ENCODE peak calls at places on chromosomes 12 and 14, in ten cellular contexts. One of them, this sample, is unnamed.

GRCh38 chr12:55929306-55929791 is 1.6 kb upstream of the DGKA start:
- DNase-seq in HCT116: no peak
- DNase-seq in GM23338: no peak
- DNase-seq in keratinocyte: no peak
- DNase-seq in hepatocyte: no peak
- DNase-seq in endothelial cell of umbilical vein: no peak
- DNase-seq in GM12878: peak
- DNase-seq in PC-3: no peak
- DNase-seq in fibroblast of lung: no peak
- DNase-seq in MM.1S: peak
- DNase-seq in this sample: no peak

GRCh38 chr14:67630938-67631337 is 11.2 kb downstream of the ARG2 start:
- DNase-seq in HCT116: no peak
- DNase-seq in GM23338: no peak
- DNase-seq in keratinocyte: no peak
- DNase-seq in hepatocyte: no peak
- DNase-seq in endothelial cell of umbilical vein: no peak
- DNase-seq in GM12878: no peak
- DNase-seq in PC-3: no peak
- DNase-seq in fibroblast of lung: no peak
- DNase-seq in MM.1S: no peak
- DNase-seq in this sample: no peak

GRCh38 chr14:34270361-34270760 is 191.7 kb downstream of the SPTSSA start:
- DNase-seq in HCT116: no peak
- DNase-seq in GM23338: no peak
- DNase-seq in keratinocyte: no peak
- DNase-seq in hepatocyte: no peak
- DNase-seq in endothelial cell of umbilical vein: no peak
- DNase-seq in GM12878: no peak
- DNase-seq in PC-3: no peak
- DNase-seq in fibroblast of lung: no peak
- DNase-seq in MM.1S: no peak
- DNase-seq in this sample: no peak

GRCh38 chr14:106622200-106622745 is 1095.9 kb downstream of the TMEM121 start:
- DNase-seq in HCT116: no peak
- DNase-seq in GM23338: no peak
- DNase-seq in keratinocyte: no peak
- DNase-seq in hepatocyte: no peak
- DNase-seq in endothelial cell of umbilical vein: no peak
- DNase-seq in GM12878: no peak
- DNase-seq in PC-3: no peak
- DNase-seq in fibroblast of lung: no peak
- DNase-seq in MM.1S: no peak
- DNase-seq in this sample: no peak

GRCh38 chr12:12505544-12506501 is 56.8 kb downstream of the DUSP16 start:
- DNase-seq in HCT116: no peak
- DNase-seq in GM23338: no peak
- DNase-seq in keratinocyte: no peak
- DNase-seq in hepatocyte: peak
- DNase-seq in endothelial cell of umbilical vein: peak
- DNase-seq in GM12878: peak
- DNase-seq in PC-3: no peak
- DNase-seq in fibroblast of lung: peak
- DNase-seq in MM.1S: no peak
- DNase-seq in this sample: no peak

GRCh38 chr14:105918496-105919262 is 392.3 kb downstream of the TMEM121 start:
- DNase-seq in HCT116: no peak
- DNase-seq in GM23338: no peak
- DNase-seq in keratinocyte: no peak
- DNase-seq in hepatocyte: no peak
- DNase-seq in endothelial cell of umbilical vein: no peak
- DNase-seq in GM12878: no peak
- DNase-seq in PC-3: no peak
- DNase-seq in fibroblast of lung: no peak
- DNase-seq in MM.1S: no peak
- DNase-seq in this sample: no peak

GRCh38 chr12:12176402-12176801 is 90.4 kb downstream of the LRP6 start:
- DNase-seq in HCT116: no peak
- DNase-seq in GM23338: no peak
- DNase-seq in keratinocyte: no peak
- DNase-seq in hepatocyte: no peak
- DNase-seq in endothelial cell of umbilical vein: no peak
- DNase-seq in GM12878: peak
- DNase-seq in PC-3: no peak
- DNase-seq in fibroblast of lung: no peak
- DNase-seq in MM.1S: no peak
- DNase-seq in this sample: no peak

GRCh38 chr14:95034806-95035205 is 122.5 kb downstream of the DICER1 start:
- DNase-seq in HCT116: no peak
- DNase-seq in GM23338: no peak
- DNase-seq in keratinocyte: no peak
- DNase-seq in hepatocyte: no peak
- DNase-seq in endothelial cell of umbilical vein: no peak
- DNase-seq in GM12878: no peak
- DNase-seq in PC-3: no peak
- DNase-seq in fibroblast of lung: no peak
- DNase-seq in MM.1S: no peak
- DNase-seq in this sample: no peak

GRCh38 chr12:109277899-109278762 is 31.0 kb downstream of the FOXN4 start:
- DNase-seq in HCT116: no peak
- DNase-seq in GM23338: no peak
- DNase-seq in keratinocyte: no peak
- DNase-seq in hepatocyte: peak
- DNase-seq in endothelial cell of umbilical vein: no peak
- DNase-seq in GM12878: no peak
- DNase-seq in PC-3: no peak
- DNase-seq in fibroblast of lung: peak
- DNase-seq in MM.1S: no peak
- DNase-seq in this sample: no peak

GRCh38 chr12:13537623-13538022 is 341.1 kb downstream of the EMP1 start:
- DNase-seq in HCT116: no peak
- DNase-seq in GM23338: no peak
- DNase-seq in keratinocyte: no peak
- DNase-seq in hepatocyte: no peak
- DNase-seq in endothelial cell of umbilical vein: no peak
- DNase-seq in GM12878: peak
- DNase-seq in PC-3: no peak
- DNase-seq in fibroblast of lung: no peak
- DNase-seq in MM.1S: peak
- DNase-seq in this sample: no peak

GRCh38 chr14:21025374-21026151 is 702 bp upstream of the NDRG2 start:
- DNase-seq in HCT116: no peak
- DNase-seq in GM23338: peak
- DNase-seq in keratinocyte: no peak
- DNase-seq in hepatocyte: peak
- DNase-seq in endothelial cell of umbilical vein: no peak
- DNase-seq in GM12878: no peak
- DNase-seq in PC-3: no peak
- DNase-seq in fibroblast of lung: no peak
- DNase-seq in MM.1S: no peak
- DNase-seq in this sample: no peak

GRCh38 chr14:32703246-32703645 is 235.4 kb upstream of the NPAS3 start:
- DNase-seq in HCT116: no peak
- DNase-seq in GM23338: no peak
- DNase-seq in keratinocyte: no peak
- DNase-seq in hepatocyte: no peak
- DNase-seq in endothelial cell of umbilical vein: peak
- DNase-seq in GM12878: no peak
- DNase-seq in PC-3: no peak
- DNase-seq in fibroblast of lung: peak
- DNase-seq in MM.1S: no peak
- DNase-seq in this sample: no peak

GRCh38 chr12:56633465-56634241 is 3.5 kb upstream of the BAZ2A start:
- DNase-seq in HCT116: no peak
- DNase-seq in GM23338: no peak
- DNase-seq in keratinocyte: no peak
- DNase-seq in hepatocyte: no peak
- DNase-seq in endothelial cell of umbilical vein: no peak
- DNase-seq in GM12878: no peak
- DNase-seq in PC-3: no peak
- DNase-seq in fibroblast of lung: no peak
- DNase-seq in MM.1S: no peak
- DNase-seq in this sample: no peak

GRCh38 chr14:61811882-61812346 is 49.7 kb downstream of the SNAPC1 start:
- DNase-seq in HCT116: no peak
- DNase-seq in GM23338: peak
- DNase-seq in keratinocyte: no peak
- DNase-seq in hepatocyte: no peak
- DNase-seq in endothelial cell of umbilical vein: no peak
- DNase-seq in GM12878: no peak
- DNase-seq in PC-3: no peak
- DNase-seq in fibroblast of lung: no peak
- DNase-seq in MM.1S: no peak
- DNase-seq in this sample: no peak
- TF ChIP-seq EZH2 in HCT116: no peak
- TF ChIP-seq EZH2 in GM23338: no peak
- TF ChIP-seq EZH2 in keratinocyte: peak
- TF ChIP-seq EZH2 in hepatocyte: no peak
- TF ChIP-seq EZH2 in endothelial cell of umbilical vein: no peak
- TF ChIP-seq EZH2 in GM12878: no peak
- TF ChIP-seq EZH2 in PC-3: no peak
- TF ChIP-seq EZH2 in fibroblast of lung: peak
- TF ChIP-seq EZH2 in MM.1S: no peak
- TF ChIP-seq EZH2 in this sample: no peak

DNA sequence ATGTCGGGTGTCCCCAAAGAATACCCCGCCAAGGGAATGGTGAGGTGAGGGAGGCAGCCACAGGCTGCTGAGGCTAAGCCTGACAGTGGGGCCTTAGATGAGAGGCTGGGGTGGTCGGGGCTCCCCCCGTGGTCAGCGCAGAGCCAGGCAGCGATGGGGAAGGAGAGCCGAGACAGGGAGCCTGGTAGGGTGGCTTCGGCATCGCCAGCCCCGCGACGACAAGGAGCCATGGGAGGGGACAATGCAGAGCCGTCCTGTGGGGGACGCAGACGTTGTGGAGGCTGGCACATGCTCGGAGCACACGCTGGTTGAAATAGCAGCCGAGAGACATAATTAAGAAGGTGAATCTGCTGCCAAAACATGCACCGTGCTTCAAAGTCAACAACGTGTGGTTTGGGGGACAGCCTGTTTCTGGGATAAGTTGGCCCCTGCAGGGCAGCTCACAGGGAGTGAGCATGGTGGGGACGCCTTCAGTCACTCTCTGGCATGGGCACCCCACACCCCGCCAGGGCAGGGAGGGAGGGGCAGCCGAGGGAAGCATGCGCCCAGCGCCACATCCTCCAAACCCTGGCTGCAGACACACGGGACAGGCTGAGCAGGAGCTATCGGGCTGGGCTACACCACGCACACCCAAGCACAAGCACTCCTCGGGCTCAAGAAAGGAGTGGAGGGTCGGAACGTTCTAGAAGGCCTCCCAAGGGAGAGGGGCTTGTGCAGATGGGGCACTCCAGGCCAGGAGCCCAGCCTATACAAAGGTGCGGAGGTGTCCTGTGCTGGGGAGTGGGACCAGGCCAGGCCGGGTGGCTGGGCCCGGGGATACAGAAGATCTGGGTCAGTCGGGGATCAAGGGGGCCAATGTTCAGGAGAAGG is 66.6 kb upstream of the C14orf180 start:
- DNase-seq in HCT116: no peak
- DNase-seq in GM23338: peak
- DNase-seq in keratinocyte: no peak
- DNase-seq in hepatocyte: no peak
- DNase-seq in endothelial cell of umbilical vein: no peak
- DNase-seq in GM12878: no peak
- DNase-seq in PC-3: no peak
- DNase-seq in fibroblast of lung: no peak
- DNase-seq in MM.1S: no peak
- DNase-seq in this sample: peak
- TF ChIP-seq EZH2 in HCT116: no peak
- TF ChIP-seq EZH2 in GM23338: no peak
- TF ChIP-seq EZH2 in keratinocyte: peak
- TF ChIP-seq EZH2 in hepatocyte: no peak
- TF ChIP-seq EZH2 in endothelial cell of umbilical vein: no peak
- TF ChIP-seq EZH2 in GM12878: no peak
- TF ChIP-seq EZH2 in PC-3: no peak
- TF ChIP-seq EZH2 in fibroblast of lung: no peak
- TF ChIP-seq EZH2 in MM.1S: no peak
- TF ChIP-seq EZH2 in this sample: no peak

GRCh38 chr14:76181546-76181945 is 29.8 kb downstream of the GPATCH2L start:
- DNase-seq in HCT116: no peak
- DNase-seq in GM23338: peak
- DNase-seq in keratinocyte: no peak
- DNase-seq in hepatocyte: no peak
- DNase-seq in endothelial cell of umbilical vein: peak
- DNase-seq in GM12878: no peak
- DNase-seq in PC-3: peak
- DNase-seq in fibroblast of lung: peak
- DNase-seq in MM.1S: no peak
- DNase-seq in this sample: no peak

GRCh38 chr14:76174982-76175381 is 23.3 kb downstream of the GPATCH2L start:
- DNase-seq in HCT116: no peak
- DNase-seq in GM23338: no peak
- DNase-seq in keratinocyte: no peak
- DNase-seq in hepatocyte: no peak
- DNase-seq in endothelial cell of umbilical vein: no peak
- DNase-seq in GM12878: no peak
- DNase-seq in PC-3: no peak
- DNase-seq in fibroblast of lung: no peak
- DNase-seq in MM.1S: no peak
- DNase-seq in this sample: no peak

GRCh38 chr14:76175942-76176341 is 24.2 kb downstream of the GPATCH2L start:
- DNase-seq in HCT116: no peak
- DNase-seq in GM23338: no peak
- DNase-seq in keratinocyte: no peak
- DNase-seq in hepatocyte: no peak
- DNase-seq in endothelial cell of umbilical vein: no peak
- DNase-seq in GM12878: no peak
- DNase-seq in PC-3: no peak
- DNase-seq in fibroblast of lung: no peak
- DNase-seq in MM.1S: no peak
- DNase-seq in this sample: no peak
- TF ChIP-seq EZH2 in HCT116: no peak
- TF ChIP-seq EZH2 in GM23338: no peak
- TF ChIP-seq EZH2 in keratinocyte: no peak
- TF ChIP-seq EZH2 in hepatocyte: no peak
- TF ChIP-seq EZH2 in endothelial cell of umbilical vein: no peak
- TF ChIP-seq EZH2 in GM12878: no peak
- TF ChIP-seq EZH2 in PC-3: no peak
- TF ChIP-seq EZH2 in fibroblast of lung: no peak
- TF ChIP-seq EZH2 in MM.1S: no peak
- TF ChIP-seq EZH2 in this sample: no peak

DNA sequence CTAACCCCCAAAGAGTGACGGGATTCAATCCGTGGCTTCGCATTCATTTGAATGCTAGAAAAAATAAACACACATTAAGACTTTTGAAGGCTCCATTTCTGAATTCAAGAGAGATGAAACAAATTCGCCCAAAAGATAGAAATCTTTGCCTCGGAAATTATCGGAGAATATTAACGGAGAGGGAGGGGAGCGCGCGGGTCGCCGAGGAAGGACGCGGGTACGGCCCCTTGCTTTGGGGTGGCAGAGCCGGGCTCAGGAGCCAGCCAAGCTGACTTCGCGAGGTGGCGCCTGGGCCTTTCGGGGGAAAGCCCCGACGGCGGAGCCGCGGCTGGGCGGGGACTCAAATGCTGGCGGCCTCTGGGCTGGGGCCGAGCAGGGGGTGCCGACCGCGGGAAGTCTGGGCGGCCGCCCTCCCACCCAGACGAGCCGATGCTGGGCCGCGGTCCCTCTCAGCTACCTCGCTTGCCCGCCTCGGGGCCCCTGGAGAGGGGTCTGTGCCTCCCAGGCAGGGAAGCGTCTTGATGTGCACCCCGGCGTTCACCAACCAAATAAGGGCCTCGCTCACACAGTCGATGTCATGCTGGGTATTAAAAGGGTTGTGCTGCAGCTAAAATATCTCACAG is 14.7 kb downstream of the NKX2-1 start:
- DNase-seq in HCT116: no peak
- DNase-seq in GM23338: peak
- DNase-seq in keratinocyte: no peak
- DNase-seq in hepatocyte: peak
- DNase-seq in endothelial cell of umbilical vein: no peak
- DNase-seq in GM12878: no peak
- DNase-seq in PC-3: no peak
- DNase-seq in fibroblast of lung: no peak
- DNase-seq in MM.1S: peak
- DNase-seq in this sample: no peak
- TF ChIP-seq EZH2 in HCT116: no peak
- TF ChIP-seq EZH2 in GM23338: peak
- TF ChIP-seq EZH2 in keratinocyte: peak
- TF ChIP-seq EZH2 in hepatocyte: peak
- TF ChIP-seq EZH2 in endothelial cell of umbilical vein: peak
- TF ChIP-seq EZH2 in GM12878: no peak
- TF ChIP-seq EZH2 in PC-3: no peak
- TF ChIP-seq EZH2 in fibroblast of lung: peak
- TF ChIP-seq EZH2 in MM.1S: no peak
- TF ChIP-seq EZH2 in this sample: no peak